ENCODE peak calls at places on chromosomes 11 and 22, in five cellular contexts. O is cardiac muscle cell, Q is A673, J is SJSA1, S is dorsolateral prefrontal cortex. B is an unnamed sample.

GRCh38 chr11:18383388-18384156 is 10.8 kb upstream of the LDHA start:
- DNase-seq in O (peak), J (peak), S (peak), Q (peak), B (peak)

GRCh38 chr11:17864478-17864941 is 129.9 kb downstream of the KCNC1 start:
- DNase-seq in J (no peak), S (no peak), Q (no peak), O (peak), B (no peak)

GRCh38 chr11:282630-283360 is 4.6 kb downstream of the NLRP6 start:
- DNase-seq in S (peak), J (no peak), O (no peak), Q (no peak), B (peak)

GRCh38 chr11:36400768-36401455 is 104.8 kb downstream of the PRR5L start:
- DNase-seq in O (no peak), Q (no peak), J (no peak), S (no peak), B (peak)

GRCh38 chr11:93521086-93521485 is 22.1 kb downstream of the SMCO4 start:
- DNase-seq in O (no peak), J (no peak), S (no peak), Q (no peak), B (no peak)

GRCh38 chr11:44097821-44098220 is 2.3 kb downstream of the EXT2 start:
- DNase-seq in S (no peak), Q (no peak), J (peak), O (no peak), B (no peak)

GRCh38 chr11:117833401-117833891 is 8.9 kb upstream of the FXYD2 start:
- DNase-seq in S (peak), O (no peak), Q (no peak), J (no peak), B (peak)

GRCh38 chr11:129723146-129723963 is 92.3 kb upstream of the TMEM45B start:
- DNase-seq in S (no peak), J (no peak), O (no peak), Q (no peak), B (peak)

GRCh38 chr22:44365196-44365802 is 52.5 kb upstream of the SHISAL1 start:
- DNase-seq in O (no peak), Q (no peak), S (peak), J (no peak), B (peak)

GRCh38 chr22:27251563-27251962 is 550.0 kb downstream of the MN1 start:
- DNase-seq in J (no peak), Q (no peak), S (no peak), O (no peak), B (no peak)

GRCh38 chr22:40329466-40329865 is 16.8 kb upstream of the ADSL start:
- DNase-seq in J (no peak), Q (no peak), O (no peak), S (no peak), B (no peak)

GRCh38 chr11:128330203-128330602 is 257.2 kb downstream of the ETS1 start:
- DNase-seq in J (no peak), S (no peak), Q (no peak), O (no peak), B (no peak)

GRCh38 chr11:32109138-32109537 is 18.3 kb downstream of the RCN1 start:
- DNase-seq in J (peak), O (no peak), S (no peak), Q (no peak), B (no peak)

DNA sequence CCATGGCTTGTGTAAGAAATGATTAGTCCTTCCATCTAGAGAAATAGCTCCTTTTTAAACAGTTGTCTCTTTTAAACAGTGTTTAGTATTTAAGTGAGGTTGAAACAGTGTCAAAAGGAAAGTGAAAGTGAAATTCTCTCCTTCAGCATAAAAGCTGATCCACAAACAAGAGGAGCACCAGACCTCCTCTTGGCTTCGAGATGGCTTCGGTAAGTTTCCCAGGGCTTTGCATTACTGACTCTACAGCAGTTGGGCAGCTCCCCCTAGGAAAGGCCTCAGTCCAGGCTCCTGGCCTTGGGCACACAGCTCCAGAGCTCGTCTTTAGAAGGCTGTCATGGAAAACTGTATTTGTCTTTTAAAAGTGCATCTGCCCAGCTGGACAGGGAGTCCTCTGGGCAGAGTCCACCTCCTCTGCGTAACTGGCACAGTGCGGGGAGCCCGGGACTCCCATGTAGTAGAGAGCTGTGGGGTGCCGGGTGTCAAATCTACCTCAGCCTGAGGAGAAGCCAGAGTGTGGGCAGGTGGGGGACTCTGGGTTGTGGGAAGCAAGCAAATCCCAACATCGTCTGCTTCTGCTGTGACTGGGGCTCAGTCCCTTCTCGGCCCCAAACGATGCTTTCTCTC is at the start of gene PLAAT4:
- DNase-seq in O (no peak), S (no peak), J (no peak), Q (peak), B (no peak)
- H3K27ac ChIP-seq in O (no peak), S (peak), J (peak), Q (no peak), B (peak)

GRCh38 chr11:75151346-75152047 is 590 bp downstream of the SLCO2B1 start:
- DNase-seq in O (no peak), J (no peak), Q (no peak), S (no peak), B (no peak)
- H3K27ac ChIP-seq in O (no peak), J (no peak), Q (no peak), S (peak), B (no peak)

DNA sequence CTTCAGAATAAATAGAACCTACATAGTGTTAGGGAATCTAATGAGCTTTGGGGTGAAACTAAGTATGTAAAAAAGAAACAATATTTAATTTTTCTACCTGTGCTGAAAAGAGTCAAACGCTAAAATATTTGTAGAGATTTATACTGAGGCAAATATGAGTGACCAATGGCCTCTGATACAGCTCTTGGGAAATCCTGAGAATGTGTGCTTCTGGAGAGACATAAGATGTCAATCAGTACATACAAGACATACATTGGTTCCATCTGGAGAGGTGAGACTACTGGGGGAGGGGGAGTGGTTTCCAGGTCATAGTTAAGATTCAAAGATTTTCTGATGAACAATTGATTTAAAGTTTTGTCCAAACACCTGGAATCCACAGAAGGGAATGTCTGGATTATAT is 970 bp downstream of the ASRGL1 start:
- DNase-seq in S (no peak), O (no peak), Q (no peak), J (no peak), B (no peak)
- H3K27ac ChIP-seq in S (peak), O (no peak), Q (no peak), J (no peak), B (peak)

DNA sequence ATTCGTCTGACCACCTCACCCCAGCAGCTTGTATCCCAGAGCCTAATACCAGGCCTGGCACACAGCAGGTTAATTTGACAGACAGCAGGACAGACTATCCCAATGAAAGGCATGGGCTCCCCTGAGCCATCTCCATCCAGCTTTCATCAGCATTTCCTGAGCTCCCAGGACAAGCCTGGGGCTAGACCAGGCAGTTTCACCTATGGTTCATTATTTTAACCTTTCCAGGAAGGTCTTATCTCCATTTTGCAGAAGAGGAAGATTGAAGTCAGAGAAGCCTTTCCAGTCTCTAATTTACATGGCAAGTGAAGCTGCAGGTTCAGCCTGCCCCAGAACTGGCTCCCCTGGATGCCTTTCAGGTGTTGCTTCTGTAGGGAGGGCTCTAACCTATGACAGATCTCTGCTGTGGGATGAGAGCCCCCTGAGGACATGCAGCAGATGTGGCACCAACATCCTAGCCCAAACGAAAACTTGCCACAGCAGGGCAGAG is 17.0 kb downstream of the ARRB1 start:
- DNase-seq in Q (no peak), O (no peak), J (no peak), S (no peak), B (no peak)
- H3K27ac ChIP-seq in Q (no peak), O (no peak), J (no peak), S (peak), B (no peak)

GRCh38 chr11:114239632-114240224 is 56.5 kb upstream of the NNMT start:
- DNase-seq in O (no peak), J (no peak), S (no peak), Q (no peak), B (no peak)
- H3K27ac ChIP-seq in O (no peak), J (no peak), S (peak), Q (no peak), B (no peak)

GRCh38 chr11:80441821-80442220 is 1001.0 kb upstream of the TENM4 start:
- DNase-seq in O (no peak), Q (no peak), S (no peak), J (no peak), B (no peak)

DNA sequence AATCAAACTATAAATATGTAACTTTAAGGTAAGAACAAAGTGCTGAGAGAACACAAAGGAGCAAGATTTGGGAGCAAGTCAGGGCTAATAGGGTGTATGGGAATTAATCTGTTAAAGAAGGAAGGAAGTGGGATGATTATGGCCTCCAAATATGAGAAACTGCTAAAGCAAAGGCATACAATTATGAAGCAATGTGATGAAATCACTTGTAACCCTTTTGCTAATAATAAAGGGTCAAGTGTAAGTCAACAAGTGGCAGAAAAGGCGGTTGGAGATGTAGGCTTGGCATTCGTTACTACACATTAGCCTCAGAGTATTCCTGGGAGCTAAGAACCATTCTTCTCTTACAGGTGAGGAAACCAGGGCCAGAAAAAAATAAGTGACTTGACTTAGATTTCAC is 1002.3 kb upstream of the TENM4 start:
- DNase-seq in O (no peak), J (no peak), Q (no peak), S (no peak), B (no peak)
- H3K27ac ChIP-seq in O (no peak), J (no peak), Q (no peak), S (no peak), B (no peak)

GRCh38 chr11:57502376-57502775 is 13.1 kb downstream of the SLC43A1 start:
- DNase-seq in O (no peak), J (no peak), Q (no peak), S (no peak), B (no peak)
- H3K27ac ChIP-seq in O (peak), J (no peak), Q (no peak), S (no peak), B (peak)

DNA sequence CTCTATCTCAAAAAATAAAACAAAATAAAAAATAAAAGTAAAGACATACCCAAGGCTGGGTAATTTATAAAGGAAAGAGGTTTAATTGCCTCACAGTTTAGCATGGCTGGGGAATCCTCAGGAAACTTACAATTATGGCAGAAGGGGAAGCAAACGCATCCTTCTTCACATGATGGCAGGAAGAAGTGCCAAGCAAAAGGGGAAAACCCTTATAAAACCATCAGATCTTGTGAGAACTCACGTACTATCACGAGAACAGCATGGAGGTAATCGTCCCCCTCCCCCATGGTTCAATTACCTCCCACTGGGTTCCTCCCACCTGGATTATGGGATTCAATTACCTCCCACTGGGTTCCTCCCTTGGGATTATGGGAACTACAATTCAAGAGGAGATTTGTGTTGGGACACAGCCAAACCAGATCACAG is 8.3 kb upstream of the SSTR3 start:
- DNase-seq in Q (no peak), S (no peak), O (no peak), J (no peak), B (no peak)
- H3K27ac ChIP-seq in Q (no peak), S (no peak), O (no peak), J (no peak), B (no peak)

DNA sequence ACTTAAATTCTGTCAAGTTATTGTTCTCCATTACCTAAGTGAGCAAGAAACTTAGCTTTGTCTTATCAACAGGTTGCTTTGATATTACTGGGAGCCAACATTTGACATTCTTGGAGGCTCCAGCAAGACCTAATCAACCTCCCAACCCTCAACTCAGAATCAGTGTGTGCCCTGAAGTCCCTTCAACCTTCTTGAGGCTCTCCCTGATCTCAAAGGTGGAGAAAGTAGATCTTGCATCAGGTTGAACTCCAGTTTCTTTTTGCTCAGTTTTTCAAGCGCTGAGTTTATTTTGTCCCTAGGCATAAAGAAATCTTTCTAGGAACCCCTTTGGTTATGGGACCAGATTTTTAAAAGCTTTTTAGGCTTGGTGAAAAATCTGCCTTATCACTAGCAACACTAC is 1.4 kb downstream of the FAM111A start:
- DNase-seq in S (no peak), Q (peak), J (no peak), O (no peak), B (no peak)
- H3K27ac ChIP-seq in S (peak), Q (peak), J (peak), O (no peak), B (peak)

GRCh38 chr11:86990079-86990478 is 34.9 kb upstream of the FZD4 start:
- DNase-seq in S (no peak), Q (peak), J (no peak), O (no peak), B (no peak)
- H3K27ac ChIP-seq in S (no peak), Q (peak), J (no peak), O (peak), B (no peak)